ENCODE peak calls at places on chromosome 22, in four cellular contexts. U is transverse colon, L is HL-60, O is breast epithelium. I is an unnamed sample.

GRCh38 chr22:44776535-44777363 is 24.4 kb downstream of the ARHGAP8 start:
- DNase-seq in U (peak), L (no peak), O (no peak), I (no peak)

GRCh38 chr22:20781272-20781990 is 7.5 kb downstream of the SERPIND1 start:
- DNase-seq in U (no peak), L (peak), O (no peak), I (no peak)

GRCh38 chr22:30195245-30196140 is 51.1 kb downstream of the LIF start:
- DNase-seq in U (no peak), L (no peak), O (peak), I (no peak)

GRCh38 chr22:50713571-50714056 is 24.4 kb upstream of the ACR start:
- DNase-seq in U (no peak), L (no peak), O (peak), I (no peak)

GRCh38 chr22:24039046-24039445 is 27.9 kb downstream of the CABIN1 start:
- DNase-seq in U (no peak), L (no peak), O (no peak), I (no peak)

GRCh38 chr22:19596680-19597398 is 72.6 kb upstream of the CLDN5 start:
- DNase-seq in U (no peak), L (no peak), O (no peak), I (no peak)

GRCh38 chr22:17201285-17201945 is 17.8 kb downstream of the ADA2 start:
- DNase-seq in U (no peak), L (no peak), O (no peak), I (no peak)

GRCh38 chr22:48936391-48936790 is 891.3 kb downstream of the BRD1 start:
- DNase-seq in U (no peak), L (no peak), O (no peak), I (peak)

GRCh38 chr22:37254867-37255233 is 10.8 kb upstream of the RAC2 start:
- DNase-seq in U (no peak), L (no peak), O (no peak), I (no peak)

GRCh38 chr22:24165673-24166072 is 15.6 kb upstream of the SUSD2 start:
- DNase-seq in U (no peak), L (no peak), O (no peak), I (no peak)

GRCh38 chr22:44436656-44437492 is 61.2 kb downstream of the RTL6 start:
- DNase-seq in U (no peak), L (no peak), O (no peak), I (no peak)

GRCh38 chr22:21026783-21027692 is 5.3 kb downstream of the SLC7A4 start:
- DNase-seq in U (no peak), L (no peak), O (peak), I (no peak)

GRCh38 chr22:30210235-30210831 is 36.2 kb downstream of the LIF start:
- DNase-seq in U (no peak), L (no peak), O (peak), I (no peak)

GRCh38 chr22:37999640-38000272 is 15.4 kb upstream of the SOX10 start:
- DNase-seq in U (no peak), L (peak), O (peak), I (no peak)

GRCh38 chr22:39574779-39575551 is 4.4 kb downstream of the CACNA1I start:
- DNase-seq in U (no peak), L (no peak), O (no peak), I (no peak)

GRCh38 chr22:46111645-46112306 is 38.5 kb upstream of the PPARA start:
- DNase-seq in U (no peak), L (no peak), O (no peak), I (no peak)

GRCh38 chr22:45531944-45532631 is 29.4 kb downstream of the FBLN1 start:
- DNase-seq in U (no peak), L (no peak), O (no peak), I (no peak)

GRCh38 chr22:39556970-39557811 is 13.4 kb upstream of the CACNA1I start:
- DNase-seq in U (no peak), L (no peak), O (no peak), I (no peak)

DNA sequence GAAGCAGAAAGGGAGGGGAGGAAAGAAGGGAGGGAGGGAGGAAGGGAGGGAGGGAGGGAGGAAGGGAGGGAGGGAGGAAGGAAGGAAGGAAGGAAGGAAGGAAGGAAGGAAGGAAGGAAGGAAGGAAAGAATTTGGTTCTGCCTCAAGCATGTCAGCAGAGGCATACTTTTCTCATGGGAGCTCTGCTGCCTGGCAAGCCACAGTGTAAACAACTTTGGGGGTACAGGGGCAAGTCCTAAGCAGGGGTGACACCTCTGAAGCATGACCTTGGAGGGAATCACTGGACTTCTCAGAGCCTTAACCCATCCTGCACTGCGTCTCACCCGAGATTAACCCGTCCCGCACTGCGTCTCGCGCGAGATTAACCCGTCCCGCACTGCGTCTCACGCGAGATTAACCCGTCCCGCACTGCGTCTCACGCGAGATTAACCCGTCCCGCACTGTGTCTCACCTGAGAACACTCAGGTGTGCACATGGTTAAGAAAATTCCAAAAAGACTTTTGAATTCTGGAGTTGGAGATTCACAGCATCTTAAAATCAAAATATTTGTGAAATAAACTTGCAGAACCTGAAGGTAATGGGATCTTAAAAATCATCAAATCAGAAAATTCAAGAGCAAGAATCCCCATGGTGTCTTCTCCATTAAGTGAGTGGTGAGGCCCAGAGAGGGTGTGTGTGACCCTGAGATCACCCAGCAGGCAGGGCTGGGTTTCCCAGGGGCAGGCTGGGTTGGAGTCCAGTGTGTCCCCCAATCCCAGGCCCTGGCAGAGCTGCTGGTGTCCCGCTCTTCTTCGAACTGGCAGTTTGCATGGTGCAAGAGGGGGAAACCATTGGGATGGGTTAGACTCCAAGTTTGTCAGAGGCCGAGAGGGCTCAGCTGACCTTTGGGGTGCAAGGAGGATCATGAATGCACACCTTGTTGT is 190.4 kb downstream of the MN1 start:
- DNase-seq in U (no peak), L (no peak), O (no peak), I (no peak)
- TF ChIP-seq POLR2AphosphoS5 in U (no peak), L (no peak), O (no peak), I (no peak)

GRCh38 chr22:29022101-29022817 is 39.4 kb downstream of the C22orf31 start:
- DNase-seq in U (no peak), L (no peak), O (no peak), I (no peak)

GRCh38 chr22:29028468-29028867 is 33.2 kb downstream of the C22orf31 start:
- DNase-seq in U (no peak), L (no peak), O (no peak), I (no peak)

GRCh38 chr22:29026579-29026978 is 35.1 kb downstream of the C22orf31 start:
- DNase-seq in U (no peak), L (no peak), O (no peak), I (no peak)

GRCh38 chr22:29018293-29019189 is 43.1 kb downstream of the C22orf31 start:
- DNase-seq in U (no peak), L (no peak), O (no peak), I (no peak)

GRCh38 chr22:29023172-29023796 is 38.3 kb downstream of the C22orf31 start:
- DNase-seq in U (no peak), L (no peak), O (no peak), I (no peak)
- TF ChIP-seq POLR2AphosphoS5 in U (no peak), L (no peak), O (no peak), I (no peak)

GRCh38 chr22:27871306-27872014 is 47.6 kb downstream of the PITPNB start:
- DNase-seq in U (no peak), L (no peak), O (no peak), I (no peak)
- TF ChIP-seq POLR2AphosphoS5 in U (no peak), L (no peak), O (no peak), I (no peak)

GRCh38 chr22:31977141-31977781 is 32.9 kb downstream of the YWHAH start:
- DNase-seq in U (peak), L (peak), O (peak), I (no peak)
- TF ChIP-seq POLR2AphosphoS5 in U (no peak), L (no peak), O (no peak), I (no peak)

DNA sequence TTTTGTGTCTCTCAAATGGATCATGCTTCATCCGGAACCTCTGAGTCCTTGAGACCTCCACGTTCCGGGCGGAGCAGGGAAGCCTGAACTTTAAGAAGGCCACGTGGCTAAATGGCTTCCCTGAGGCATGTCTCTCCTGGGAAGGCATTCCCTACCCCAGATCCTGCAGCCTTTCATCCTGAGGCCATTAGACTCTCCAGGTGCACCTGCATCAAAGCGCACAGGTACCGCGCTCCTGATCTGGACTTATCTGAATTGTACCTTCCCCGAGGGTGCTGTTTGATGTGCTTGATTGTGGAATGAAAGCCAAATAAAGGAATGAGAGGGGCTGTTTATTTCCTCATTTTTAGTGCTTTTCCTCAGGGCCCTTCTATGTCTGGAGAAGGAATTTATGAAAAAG is 22.5 kb downstream of the C22orf31 start:
- DNase-seq in U (no peak), L (no peak), O (no peak), I (no peak)
- TF ChIP-seq POLR2AphosphoS5 in U (no peak), L (no peak), O (no peak), I (no peak)